ENCODE peak calls at places on chromosomes 12 and 14, in eight cellular contexts. J is adrenal gland, I is pancreas, W is hepatocyte, A is IMR-90, X is tibial nerve, H is upper lobe of right lung, T is transverse colon. M is an unnamed sample. For H3K27me3, the result is how much of the 10 kb centered on the place peaks cover.

GRCh38 chr12:53701518-53702264 is 25.6 kb downstream of the CALCOCO1 start:
- DNase-seq in J (peak), I (peak), W (peak), A (peak), X (peak), H (peak), T (peak), M (peak)

GRCh38 chr14:65352964-65353530 is 59.5 kb upstream of the FUT8 start:
- DNase-seq in J (no peak), I (no peak), W (no peak), A (no peak), X (no peak), H (no peak), T (peak), M (no peak)

GRCh38 chr14:21913759-21914158 is 240.1 kb upstream of the OR4E1 start:
- DNase-seq in J (peak), I (peak), W (peak), A (peak), X (no peak), H (no peak), T (peak), M (peak)

GRCh38 chr12:47808049-47808448 is 11.7 kb downstream of the HDAC7 start:
- DNase-seq in J (no peak), I (peak), W (peak), A (peak), X (no peak), H (peak), T (peak), M (no peak)

GRCh38 chr12:88951860-88952483 is 371.7 kb upstream of the KITLG start:
- DNase-seq in J (no peak), I (no peak), W (no peak), A (no peak), X (no peak), H (no peak), T (no peak), M (no peak)

GRCh38 chr14:105124837-105125222 is 43.7 kb downstream of the JAG2 start:
- DNase-seq in J (no peak), I (no peak), W (no peak), A (no peak), X (no peak), H (no peak), T (no peak), M (no peak)

GRCh38 chr14:65333926-65334687 is 78.4 kb upstream of the FUT8 start:
- DNase-seq in J (no peak), I (no peak), W (peak), A (peak), X (peak), H (no peak), T (peak), M (peak)

GRCh38 chr14:78448483-78449094 is 278.4 kb downstream of the NRXN3 start:
- DNase-seq in J (peak), I (peak), W (peak), A (no peak), X (peak), H (no peak), T (peak), M (no peak)

GRCh38 chr14:89277229-89277628 is 139.8 kb downstream of the FOXN3 start:
- DNase-seq in J (no peak), I (no peak), W (no peak), A (no peak), X (no peak), H (no peak), T (no peak), M (no peak)

GRCh38 chr14:42909659-42910058 is 1303.0 kb downstream of the LRFN5 start:
- DNase-seq in J (no peak), I (no peak), W (no peak), A (no peak), X (no peak), H (no peak), T (no peak), M (no peak)

GRCh38 chr14:86505808-86506207 is 975.9 kb downstream of the FLRT2 start:
- DNase-seq in J (no peak), I (no peak), W (no peak), A (peak), X (no peak), H (no peak), T (no peak), M (no peak)

GRCh38 chr14:93970589-93970966 is 5.8 kb downstream of the ASB2 start:
- DNase-seq in J (peak), I (no peak), W (no peak), A (no peak), X (no peak), H (no peak), T (peak), M (no peak)

GRCh38 chr12:50017653-50018052 is 7.6 kb downstream of the RACGAP1 start:
- DNase-seq in J (no peak), I (no peak), W (no peak), A (peak), X (no peak), H (no peak), T (no peak), M (no peak)

GRCh38 chr14:38207830-38208815 is at the start of gene SSTR1:
- DNase-seq in J (no peak), I (peak), W (peak), A (no peak), X (no peak), H (peak), T (peak), M (no peak)

GRCh38 chr14:105075364-105076295 is 10.4 kb upstream of the GPR132 start:
- DNase-seq in J (no peak), I (no peak), W (peak), A (peak), X (no peak), H (peak), T (peak), M (no peak)

GRCh38 chr12:84924956-84925355 is 12.4 kb upstream of the SLC6A15 start:
- DNase-seq in J (no peak), I (no peak), W (no peak), A (peak), X (no peak), H (no peak), T (no peak), M (no peak)

GRCh38 chr14:105943973-105944602 is 417.7 kb downstream of the TMEM121 start:
- DNase-seq in J (no peak), I (no peak), W (no peak), A (no peak), X (no peak), H (no peak), T (no peak), M (no peak)

GRCh38 chr12:85138833-85139232 is 102.7 kb downstream of the LRRIQ1 start:
- DNase-seq in J (no peak), I (no peak), W (no peak), A (no peak), X (no peak), H (no peak), T (no peak), M (no peak)

GRCh38 chr14:22265319-22266140 is 323.5 kb downstream of the DAD1 start:
- DNase-seq in J (no peak), I (no peak), W (peak), A (peak), X (no peak), H (no peak), T (no peak), M (no peak)

GRCh38 chr14:76201162-76201561 is 49.4 kb downstream of the GPATCH2L start:
- DNase-seq in J (no peak), I (no peak), W (no peak), A (peak), X (no peak), H (no peak), T (no peak), M (peak)

GRCh38 chr12:111275308-111275707 is 93.6 kb downstream of the PHETA1 start:
- DNase-seq in J (no peak), I (no peak), W (no peak), A (no peak), X (no peak), H (no peak), T (no peak), M (no peak)

GRCh38 chr12:113232787-113233585 is 11.7 kb downstream of the TPCN1 start:
- DNase-seq in J (peak), I (no peak), W (no peak), A (no peak), X (no peak), H (no peak), T (peak), M (no peak)

GRCh38 chr12:50986961-50987737 is 34.8 kb downstream of the HIGD1C start:
- DNase-seq in J (peak), I (peak), W (peak), A (peak), X (no peak), H (no peak), T (peak), M (peak)

GRCh38 chr12:122920687-122921086 is 24.8 kb upstream of the VPS37B start:
- DNase-seq in J (no peak), I (no peak), W (no peak), A (no peak), X (no peak), H (no peak), T (no peak), M (no peak)

GRCh38 chr14:105427893-105428485 is 8.4 kb downstream of the MTA1 start:
- DNase-seq in J (no peak), I (no peak), W (no peak), A (no peak), X (no peak), H (no peak), T (no peak), M (no peak)

DNA sequence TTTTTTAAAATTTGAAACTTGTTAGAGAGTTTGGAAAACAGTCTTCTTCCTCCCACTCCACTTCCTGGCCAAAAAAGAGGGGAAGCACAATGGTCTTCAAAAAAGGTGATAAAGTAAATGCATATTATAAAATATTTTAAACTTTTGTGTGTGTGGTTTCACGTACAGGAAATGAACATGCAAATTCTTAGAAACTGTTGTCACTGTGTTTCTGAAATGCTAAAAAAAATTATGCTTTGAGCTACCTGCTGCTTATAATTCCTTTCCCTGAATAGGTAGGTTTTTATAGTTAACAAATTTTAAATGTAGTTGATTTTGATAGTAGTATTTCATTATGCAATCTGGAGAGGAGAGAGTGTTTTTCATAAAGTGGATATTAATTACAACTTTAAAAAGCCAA is 3.0 kb downstream of the FGFR1OP2 start:
- DNase-seq in J (no peak), I (no peak), W (no peak), A (no peak), X (no peak), H (no peak), T (no peak), M (no peak)
- H3K27ac ChIP-seq in J (peak), I (no peak), W (no peak), A (no peak), X (peak), H (peak), T (peak), M (no peak)

DNA sequence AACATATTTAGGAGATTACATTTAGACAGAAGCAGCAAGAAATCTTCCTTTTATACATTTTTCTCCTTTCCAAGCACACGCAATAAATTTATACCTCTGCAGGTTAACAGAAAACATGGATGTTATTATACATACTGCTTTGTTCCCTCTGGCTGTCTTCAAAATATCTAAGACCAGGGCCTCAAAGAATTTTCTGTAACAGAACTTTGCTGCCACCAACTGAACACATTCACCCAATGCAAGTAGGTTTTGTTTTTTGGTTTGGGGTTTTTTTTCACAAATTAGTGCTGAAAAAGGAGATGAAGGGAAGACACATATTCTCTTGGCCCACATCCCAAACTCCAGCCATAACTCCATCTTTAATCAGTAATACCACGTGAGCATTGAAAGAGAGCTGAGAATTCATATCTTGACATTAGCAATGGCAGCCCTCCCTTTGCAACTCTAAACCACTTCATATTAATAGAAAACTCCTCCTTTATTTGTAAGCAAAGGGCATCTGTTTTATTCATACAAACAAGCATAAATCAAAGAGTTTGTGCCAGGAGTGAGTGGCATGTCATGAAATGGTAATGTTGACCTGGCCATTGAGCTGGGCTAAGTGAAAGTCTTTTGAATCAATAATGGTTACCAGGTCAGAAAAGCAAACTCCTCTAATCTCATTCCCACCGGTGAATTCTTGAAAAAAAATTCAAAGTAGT is 150.8 kb upstream of the FSCB start:
- DNase-seq in J (no peak), I (no peak), W (peak), A (peak), X (no peak), H (no peak), T (no peak), M (no peak)
- TF ChIP-seq CTCF in J (peak), I (no peak), W (peak), A (no peak), X (peak), H (peak), T (peak), M (peak)

DNA sequence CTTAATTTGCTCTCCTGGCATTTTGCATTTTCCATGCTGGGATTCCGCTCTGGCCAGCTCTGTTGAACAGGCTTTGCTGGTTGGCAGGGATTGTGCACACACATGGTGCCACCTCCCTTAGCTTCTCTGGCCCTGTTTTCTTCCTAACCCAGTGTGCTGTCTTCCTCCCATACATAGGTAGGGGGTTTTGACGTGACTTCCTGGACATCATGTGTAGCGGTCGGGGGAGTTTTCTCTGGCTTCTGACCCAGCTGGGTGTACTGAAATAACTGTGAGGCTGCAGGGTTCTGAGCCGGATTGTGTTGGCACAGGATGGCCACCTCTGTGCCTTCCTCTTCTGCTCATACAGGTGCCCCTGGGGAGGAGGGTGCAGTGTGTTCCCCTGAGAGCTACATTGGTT is 25.7 kb downstream of the C14orf132 start:
- DNase-seq in J (no peak), I (no peak), W (no peak), A (no peak), X (no peak), H (no peak), T (no peak), M (no peak)
- H3K27me3 ChIP-seq in J (under half), I (under half), W (under half), A (under half), X (under half), H (under half), T (under half), M (under half)

GRCh38 chr12:6925543-6926279 is 2.0 kb upstream of the ATN1 start:
- DNase-seq in J (peak), I (no peak), W (peak), A (peak), X (peak), H (peak), T (peak), M (peak)

GRCh38 chr12:6923003-6923732 is 4.6 kb upstream of the ATN1 start:
- DNase-seq in J (no peak), I (no peak), W (no peak), A (no peak), X (no peak), H (no peak), T (no peak), M (no peak)

GRCh38 chr12:6921996-6922935 is 5.5 kb upstream of the ATN1 start:
- DNase-seq in J (no peak), I (no peak), W (no peak), A (no peak), X (no peak), H (no peak), T (peak), M (no peak)

GRCh38 chr12:6925239-6925542 is 2.6 kb upstream of the ATN1 start:
- DNase-seq in J (no peak), I (no peak), W (no peak), A (no peak), X (no peak), H (no peak), T (no peak), M (no peak)

GRCh38 chr12:6923851-6924250 is 3.9 kb upstream of the ATN1 start:
- DNase-seq in J (no peak), I (no peak), W (no peak), A (no peak), X (no peak), H (no peak), T (no peak), M (no peak)
- H3K27ac ChIP-seq in J (peak), I (no peak), W (no peak), A (no peak), X (peak), H (peak), T (peak), M (no peak)

DNA sequence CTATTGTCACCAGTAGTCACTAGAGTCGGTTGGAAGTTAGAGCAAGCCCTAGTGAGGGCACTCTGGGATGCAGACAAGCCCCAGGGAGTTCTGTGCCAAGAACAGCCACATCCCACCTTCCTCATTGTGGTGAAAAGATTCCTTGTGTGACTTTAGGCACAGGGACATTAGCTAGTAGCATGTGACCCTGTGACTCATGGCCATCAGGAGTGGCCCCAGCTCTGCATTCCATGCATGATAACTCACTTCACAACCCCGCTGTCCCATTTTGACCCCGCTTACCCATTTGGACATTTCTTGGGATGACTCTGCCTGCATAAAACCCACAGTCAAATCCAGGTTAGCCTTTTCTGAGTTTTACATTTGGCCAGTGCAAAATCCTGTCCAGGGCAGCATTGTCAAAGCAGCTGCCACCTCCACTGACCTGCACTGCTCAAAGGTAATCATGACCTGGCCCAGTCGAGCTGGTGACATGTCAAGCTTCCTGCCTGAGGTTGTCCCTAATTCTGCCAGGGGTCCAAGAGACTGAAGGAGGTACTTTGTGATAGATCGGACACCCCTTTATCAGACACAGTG is 430.5 kb downstream of the DPF3 start:
- DNase-seq in J (peak), I (no peak), W (peak), A (peak), X (no peak), H (no peak), T (no peak), M (no peak)
- TF ChIP-seq CTCF in J (no peak), I (no peak), W (no peak), A (no peak), X (no peak), H (no peak), T (no peak), M (no peak)

GRCh38 chr14:53652068-53652467 is 304.6 kb downstream of the BMP4 start:
- DNase-seq in J (no peak), I (no peak), W (no peak), A (no peak), X (no peak), H (no peak), T (no peak), M (no peak)
- H3K27me3 ChIP-seq in J (under half), I (under half), W (under half), A (under half), X (under half), H (under half), T (under half), M (under half)

GRCh38 chr12:104747956-104748355 is 210.1 kb downstream of the SLC41A2 start:
- DNase-seq in J (no peak), I (no peak), W (no peak), A (no peak), X (no peak), H (no peak), T (no peak), M (no peak)
- H3K27ac ChIP-seq in J (no peak), I (no peak), W (no peak), A (no peak), X (no peak), H (no peak), T (no peak), M (no peak)

DNA sequence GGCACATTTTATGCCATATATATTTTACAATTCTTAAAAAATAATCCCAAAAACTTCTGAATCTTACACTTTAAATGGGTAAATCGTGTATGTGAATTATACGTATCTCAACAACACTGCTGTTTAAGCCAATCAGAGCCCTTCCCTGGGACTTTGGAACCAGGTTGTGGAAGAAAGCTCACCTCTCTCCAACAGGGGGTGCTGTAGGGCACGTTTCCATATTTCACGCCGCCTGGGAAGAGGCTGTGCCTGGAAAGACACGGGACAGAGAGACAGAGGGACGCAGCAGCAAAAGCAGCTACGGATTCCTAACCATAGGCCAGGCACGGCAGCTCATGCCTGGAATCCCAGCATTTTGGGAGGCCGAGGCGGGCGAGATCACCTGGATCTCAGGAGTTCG is 29.4 kb upstream of the FBRSL1 start:
- DNase-seq in J (no peak), I (no peak), W (no peak), A (no peak), X (no peak), H (no peak), T (no peak), M (no peak)
- TF ChIP-seq CTCF in J (peak), I (no peak), W (peak), A (peak), X (no peak), H (peak), T (no peak), M (peak)

DNA sequence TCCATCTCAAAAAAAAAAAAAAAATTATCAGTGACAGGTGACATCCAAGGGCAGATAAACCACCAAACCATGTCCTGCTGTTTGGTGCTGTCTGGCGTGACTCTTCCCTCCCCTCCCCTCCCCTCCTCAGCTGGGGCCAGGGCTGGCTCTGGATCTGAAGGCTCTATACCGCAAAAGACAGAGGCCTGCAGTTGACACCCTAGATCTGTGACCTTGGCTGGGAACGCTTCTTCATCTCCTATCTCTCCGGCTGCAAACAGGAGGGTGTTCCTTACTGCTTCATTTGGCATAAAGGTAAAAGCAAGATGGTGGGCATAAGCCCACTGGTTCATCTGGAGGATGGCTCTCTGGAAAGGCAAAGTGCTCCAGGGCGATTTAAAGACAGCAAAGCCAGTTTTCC is 126.8 kb upstream of the PRMT8 start:
- DNase-seq in J (no peak), I (no peak), W (no peak), A (no peak), X (no peak), H (no peak), T (no peak), M (no peak)
- H3K27me3 ChIP-seq in J (under half), I (under half), W (half or more), A (half or more), X (under half), H (under half), T (half or more), M (under half)

M was measured in AG04450.